ENCODE peak calls at places on chromosome 21, in five cellular contexts. X is KG1; P is stimulated activated CD4-positive, alpha-beta T cell treated with anti-CD3 and anti-CD28 coated beads, TNF-alpha, amount 100 ng/mL, for 4 hours; I is activated naive CD4-positive, alpha-beta T cell treated with Interleukin-2 at 50 U/mL for 16 hours; H is HCEC 1CT. Y is an unnamed sample.

GRCh38 chr21:37118187-37118826 is 45.3 kb downstream of the TTC3 start:
- DNase-seq in X (no peak), P (no peak), I (no peak), H (no peak), Y (no peak)

GRCh38 chr21:38820471-38821239 is 14.9 kb downstream of the ETS2 start:
- DNase-seq in X (no peak), P (no peak), I (no peak), H (no peak), Y (no peak)

GRCh38 chr21:35252831-35253230 is 203.7 kb upstream of the RUNX1 start:
- DNase-seq in X (no peak), P (no peak), I (peak; percentile 40), H (peak; percentile 91), Y (no peak)

GRCh38 chr21:27477321-27477720 is 510.4 kb upstream of the ADAMTS5 start:
- DNase-seq in X (no peak), P (no peak), I (no peak), H (peak; percentile 49), Y (peak; percentile 45)

GRCh38 chr21:38343691-38344090 is 86.9 kb downstream of the KCNJ15 start:
- DNase-seq in X (no peak), P (no peak), I (no peak), H (no peak), Y (no peak)

GRCh38 chr21:35169574-35169973 is 120.5 kb upstream of the RUNX1 start:
- DNase-seq in X (no peak), P (no peak), I (no peak), H (no peak), Y (no peak)

GRCh38 chr21:29185172-29185571 is 54.7 kb downstream of the MAP3K7CL start:
- DNase-seq in X (no peak), P (no peak), I (no peak), H (no peak), Y (no peak)

GRCh38 chr21:41752231-41752681 is 14.6 kb downstream of the RIPK4 start:
- DNase-seq in X (no peak), P (no peak), I (no peak), H (peak; percentile 56), Y (no peak)

GRCh38 chr21:41659791-41660560 is 106.9 kb downstream of the RIPK4 start:
- DNase-seq in X (no peak), P (no peak), I (no peak), H (no peak), Y (no peak)

GRCh38 chr21:32914424-32915070 is 111.2 kb upstream of the OLIG2 start:
- DNase-seq in X (no peak), P (no peak), I (no peak), H (no peak), Y (no peak)

GRCh38 chr21:33396966-33397365 is 6.2 kb upstream of the IFNGR2 start:
- DNase-seq in X (no peak), P (no peak), I (no peak), H (peak; percentile 25), Y (no peak)

GRCh38 chr21:36873511-36873910 is 93.0 kb downstream of the HLCS start:
- DNase-seq in X (no peak), P (no peak), I (no peak), H (no peak), Y (no peak)

GRCh38 chr21:42854246-42855010 is 24.9 kb downstream of the WDR4 start:
- DNase-seq in X (no peak), P (no peak), I (no peak), H (no peak), Y (no peak)

GRCh38 chr21:45263534-45263933 is 24.2 kb downstream of the POFUT2 start:
- DNase-seq in X (no peak), P (no peak), I (no peak), H (no peak), Y (no peak)

GRCh38 chr21:34120867-34121266 is 47.5 kb downstream of the MRPS6 start:
- DNase-seq in X (no peak), P (no peak), I (no peak), H (no peak), Y (no peak)

GRCh38 chr21:26777166-26777565 is 68.0 kb downstream of the ADAMTS1 start:
- DNase-seq in X (no peak), P (no peak), I (no peak), H (no peak), Y (no peak)

GRCh38 chr21:42731264-42732032 is 78.0 kb downstream of the PDE9A start:
- DNase-seq in X (no peak), P (no peak), I (no peak), H (no peak), Y (no peak)

GRCh38 chr21:46304955-46305354 is 18.7 kb downstream of the C21orf58 start:
- DNase-seq in X (no peak), P (no peak), I (no peak), H (no peak), Y (no peak)

GRCh38 chr21:40043423-40043822 is 176.2 kb downstream of the PCP4 start:
- DNase-seq in X (no peak), P (no peak), I (no peak), H (no peak), Y (no peak)

GRCh38 chr21:16535100-16535418 is 805.3 kb downstream of the USP25 start:
- DNase-seq in X (no peak), P (no peak), I (no peak), H (peak; percentile 11), Y (no peak)

GRCh38 chr21:41783476-41784150 is 16.8 kb upstream of the RIPK4 start:
- DNase-seq in X (peak; percentile 84), P (no peak), I (no peak), H (no peak), Y (peak; percentile 93)

GRCh38 chr21:29465528-29465927 is 166.8 kb downstream of the BACH1 start:
- DNase-seq in X (no peak), P (no peak), I (no peak), H (no peak), Y (no peak)

GRCh38 chr21:38123626-38124025 is 133.2 kb upstream of the KCNJ15 start:
- DNase-seq in X (no peak), P (no peak), I (no peak), H (no peak), Y (no peak)

GRCh38 chr21:45265721-45266517 is 21.8 kb downstream of the POFUT2 start:
- DNase-seq in X (no peak), P (no peak), I (no peak), H (no peak), Y (no peak)

GRCh38 chr21:42545745-42546144 is 32.1 kb downstream of the SLC37A1 start:
- DNase-seq in X (no peak), P (no peak), I (no peak), H (no peak), Y (no peak)

GRCh38 chr21:38956791-38957571 is 151.3 kb downstream of the ETS2 start:
- DNase-seq in X (no peak), P (no peak), I (no peak), H (no peak), Y (no peak)

GRCh38 chr21:45041351-45041805 is 33.0 kb upstream of the ADARB1 start:
- DNase-seq in X (no peak), P (no peak), I (no peak), H (peak; percentile 78), Y (no peak)

GRCh38 chr21:37877171-37877570 is 39.1 kb downstream of the KCNJ6 start:
- DNase-seq in X (no peak), P (no peak), I (no peak), H (no peak), Y (no peak)